ENCODE peak calls at places on chromosomes 4 and X, in five cellular contexts. F, D, W, L and P are unnamed samples.

GRCh38 chr4:182736207-182736606 is 181.0 kb downstream of the DCTD start:
- DNase-seq in F (no peak), D (no peak), W (no peak), L (no peak), P (no peak)

GRCh38 chr4:89674876-89675459 is 162.0 kb downstream of the SNCA start:
- DNase-seq in F (no peak), D (no peak), W (no peak), L (no peak), P (no peak)

GRCh38 chr4:102625232-102625930 is 124.2 kb downstream of the NFKB1 start:
- DNase-seq in F (peak), D (no peak), W (no peak), L (no peak), P (no peak)

GRCh38 chr4:20672262-20672661 is 28.0 kb upstream of the PACRGL start:
- DNase-seq in F (no peak), D (no peak), W (no peak), L (no peak), P (no peak)

GRCh38 chr4:7806080-7806630 is 133.5 kb downstream of the AFAP1 start:
- DNase-seq in F (peak), D (peak), W (no peak), L (no peak), P (no peak)

GRCh38 chr4:30825008-30825765 is 105.0 kb downstream of the PCDH7 start:
- DNase-seq in F (no peak), D (no peak), W (no peak), L (no peak), P (no peak)

GRCh38 chr4:170139764-170140163 is 50.0 kb upstream of the AADAT start:
- DNase-seq in F (no peak), D (no peak), W (no peak), L (no peak), P (no peak)

GRCh38 chr4:41362647-41363383 is 106.1 kb downstream of the UCHL1 start:
- DNase-seq in F (no peak), D (no peak), W (no peak), L (no peak), P (no peak)

GRCh38 chr4:89492476-89493110 is 185.0 kb upstream of the GPRIN3 start:
- DNase-seq in F (no peak), D (no peak), W (no peak), L (no peak), P (no peak)

GRCh38 chr4:98617358-98618047 is 40.9 kb downstream of the TSPAN5 start:
- DNase-seq in F (peak), D (no peak), W (no peak), L (no peak), P (no peak)

GRCh38 chr4:4564522-4564921 is 22.7 kb upstream of the STX18 start:
- DNase-seq in F (no peak), D (no peak), W (no peak), L (no peak), P (no peak)

GRCh38 chr4:966266-967112 is 6.9 kb downstream of the DGKQ start:
- DNase-seq in F (no peak), D (no peak), W (no peak), L (no peak), P (no peak)

GRCh38 chr4:92447265-92447905 is 143.6 kb downstream of the GRID2 start:
- DNase-seq in F (no peak), D (no peak), W (no peak), L (no peak), P (no peak)

GRCh38 chr4:58936436-58936835 is 1826.3 kb upstream of the IGFBP7 start:
- DNase-seq in F (no peak), D (no peak), W (no peak), L (no peak), P (no peak)

GRCh38 chr4:123777297-123777859 is 380.8 kb downstream of the SPRY1 start:
- DNase-seq in F (no peak), D (peak), W (no peak), L (no peak), P (no peak)

GRCh38 chrX:2703991-2704369 is 12.9 kb downstream of the CD99 start:
- DNase-seq in F (no peak), D (peak), W (no peak), L (peak), P (no peak)

GRCh38 chrX:153649178-153649914 is 2.3 kb downstream of the DUSP9 start:
- DNase-seq in F (peak), D (no peak), W (no peak), L (no peak), P (no peak)

GRCh38 chr4:156537275-156537674 is 434.3 kb downstream of the PDGFC start:
- DNase-seq in F (no peak), D (no peak), W (no peak), L (no peak), P (no peak)

GRCh38 chr4:24488399-24489164 is 95.8 kb downstream of the DHX15 start:
- DNase-seq in F (peak), D (peak), W (no peak), L (peak), P (no peak)

GRCh38 chr4:1705732-1706131 is 6.4 kb downstream of the SLBP start:
- DNase-seq in F (no peak), D (no peak), W (no peak), L (no peak), P (no peak)

GRCh38 chr4:175802988-175803387 is 9.1 kb downstream of the GPM6A start:
- DNase-seq in F (no peak), D (no peak), W (no peak), L (no peak), P (no peak)

GRCh38 chr4:159069922-159070321 is 33.0 kb upstream of the RAPGEF2 start:
- DNase-seq in F (no peak), D (no peak), W (no peak), L (no peak), P (no peak)

GRCh38 chr4:83207497-83208105 is 77.0 kb downstream of the COQ2 start:
- DNase-seq in F (no peak), D (no peak), W (no peak), L (no peak), P (peak)

GRCh38 chr4:76989391-76990061 is 40.0 kb downstream of the SEPTIN11 start:
- DNase-seq in F (no peak), D (no peak), W (no peak), L (no peak), P (no peak)
- H3K4me3 ChIP-seq in F (no peak), D (no peak), W (no peak), L (no peak), P (no peak)

GRCh38 chrX:23694606-23695005 is 27.3 kb downstream of the PRDX4 start:
- DNase-seq in F (peak), D (peak), W (peak), L (peak), P (no peak)
- TF ChIP-seq CTCF in F (peak), D (peak), W (peak), L (peak), P (peak)

DNA sequence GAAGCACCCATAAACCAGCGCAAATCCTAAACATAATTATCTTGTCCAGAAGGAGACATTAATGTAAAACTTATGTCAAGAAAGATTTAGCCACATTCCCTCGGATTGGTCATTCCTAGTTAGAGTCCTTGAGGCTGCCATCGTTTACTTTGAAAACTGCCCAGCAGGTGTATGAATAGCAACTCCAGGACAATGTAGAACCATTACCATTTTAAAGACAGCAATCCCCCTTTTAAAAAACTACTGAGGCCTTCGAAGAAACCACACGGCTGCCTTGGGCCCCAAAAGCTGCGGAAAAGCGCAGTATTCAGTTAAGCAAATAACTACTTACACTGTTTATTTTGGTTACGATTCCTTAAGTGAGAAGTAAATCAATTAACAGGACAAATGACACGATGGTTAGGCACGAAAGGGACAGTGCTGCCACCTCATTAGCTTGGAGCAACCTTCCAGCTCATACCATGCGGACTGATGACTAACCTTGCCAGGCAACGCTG is 814 bp upstream of the SGMS2 start:
- DNase-seq in F (no peak), D (no peak), W (peak), L (no peak), P (no peak)
- H3K4me3 ChIP-seq in F (peak), D (peak), W (peak), L (peak), P (peak)

GRCh38 chr4:140255919-140256318 is 101.9 kb upstream of the MAML3 start:
- DNase-seq in F (no peak), D (no peak), W (no peak), L (no peak), P (no peak)

GRCh38 chr4:140257461-140258305 is 103.7 kb upstream of the MAML3 start:
- DNase-seq in F (no peak), D (no peak), W (no peak), L (no peak), P (no peak)

GRCh38 chr4:140256335-140256734 is 102.4 kb upstream of the MAML3 start:
- DNase-seq in F (no peak), D (no peak), W (no peak), L (no peak), P (no peak)

GRCh38 chr4:140256941-140257340 is 103.0 kb upstream of the MAML3 start:
- DNase-seq in F (no peak), D (no peak), W (no peak), L (no peak), P (no peak)

DNA sequence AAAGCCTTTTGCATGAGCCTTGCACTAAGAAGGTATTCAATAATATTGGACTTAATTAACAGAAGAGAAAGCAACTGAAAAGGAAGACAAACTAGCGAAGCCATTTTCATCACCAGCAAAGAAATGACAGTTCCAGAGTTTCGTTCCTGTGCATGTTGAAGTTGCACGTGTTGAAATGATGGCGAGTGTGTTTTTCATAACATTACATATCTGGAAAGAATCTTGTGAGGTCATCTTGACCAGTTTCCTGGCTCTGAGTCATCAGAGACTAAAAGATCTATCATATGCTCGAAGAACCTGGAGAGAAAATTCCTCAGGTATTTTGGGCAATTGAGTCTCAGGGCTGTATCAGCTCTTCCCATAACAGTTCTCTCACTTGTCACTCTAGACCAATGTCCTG is 106.2 kb upstream of the MAML3 start:
- DNase-seq in F (peak), D (no peak), W (peak), L (no peak), P (no peak)
- TF ChIP-seq CTCF in F (no peak), D (no peak), W (no peak), L (no peak), P (no peak)

GRCh38 chr4:184807797-184808718 is 17.7 kb downstream of the ACSL1 start:
- DNase-seq in F (no peak), D (peak), W (no peak), L (no peak), P (no peak)
- H3K4me3 ChIP-seq in F (no peak), D (no peak), W (no peak), L (peak), P (no peak)